ENCODE peak calls at places on chromosomes 7 and 10, in nine cellular contexts. H is RWPE1; Y is neural crest cell; P is dermis microvascular lymphatic vessel endothelial cell; B is HCT116; R is iPS-NIHi11; V is activated T-cell treated with anti-CD3 and anti-CD28 coated beads for 24 hours; G is stimulated activated CD8-positive, alpha-beta memory T cell treated with anti-CD3 and anti-CD28 coated beads, Interleukin-15, amount 100 ng/mL, for 24 hours; F is occipital lobe. L is an unnamed sample.

GRCh38 chr7:30184804-30185487 is 50.2 kb downstream of the MTURN start:
- DNase-seq in H (no peak), Y (no peak), P (no peak), B (no peak), R (no peak), V (no peak), G (no peak), F (peak), L (no peak)

GRCh38 chr7:5492249-5493020 is 68.8 kb upstream of the TNRC18 start:
- DNase-seq in H (no peak), Y (no peak), P (no peak), B (no peak), R (peak), V (no peak), G (no peak), F (no peak), L (no peak)

GRCh38 chr10:22317121-22317370 is 858 bp downstream of the COMMD3 start:
- DNase-seq in H (no peak), Y (no peak), P (no peak), B (no peak), R (no peak), V (no peak), G (no peak), F (no peak), L (no peak)

GRCh38 chr7:29412912-29413311 is 150.7 kb upstream of the PRR15 start:
- DNase-seq in H (no peak), Y (no peak), P (no peak), B (no peak), R (no peak), V (no peak), G (no peak), F (no peak), L (no peak)

GRCh38 chr10:30358206-30358605 is 9.1 kb upstream of the MTPAP start:
- DNase-seq in H (no peak), Y (no peak), P (no peak), B (no peak), R (no peak), V (no peak), G (no peak), F (no peak), L (no peak)

GRCh38 chr10:34653530-34653929 is 161.6 kb downstream of the PARD3 start:
- DNase-seq in H (no peak), Y (no peak), P (no peak), B (no peak), R (no peak), V (no peak), G (no peak), F (no peak), L (no peak)

GRCh38 chr7:83105948-83106347 is 56.7 kb downstream of the PCLO start:
- DNase-seq in H (no peak), Y (no peak), P (no peak), B (no peak), R (no peak), V (no peak), G (no peak), F (no peak), L (no peak)

GRCh38 chr7:134394046-134394445 is 64.9 kb downstream of the AKR1B1 start:
- DNase-seq in H (no peak), Y (no peak), P (no peak), B (no peak), R (no peak), V (no peak), G (no peak), F (no peak), L (no peak)

GRCh38 chr10:121771957-121772356 is 155.9 kb downstream of the ATE1 start:
- DNase-seq in H (no peak), Y (no peak), P (no peak), B (no peak), R (no peak), V (no peak), G (no peak), F (no peak), L (no peak)

GRCh38 chr7:143458263-143458662 is 15.0 kb downstream of the TAS2R60 start:
- DNase-seq in H (peak), Y (no peak), P (no peak), B (no peak), R (no peak), V (no peak), G (no peak), F (no peak), L (no peak)

GRCh38 chr10:42878134-42878820 is 95.7 kb downstream of the BMS1 start:
- DNase-seq in H (no peak), Y (no peak), P (no peak), B (no peak), R (no peak), V (no peak), G (no peak), F (no peak), L (no peak)

GRCh38 chr10:133071801-133072595 is 15.7 kb upstream of the ADGRA1 start:
- DNase-seq in H (no peak), Y (no peak), P (no peak), B (no peak), R (no peak), V (no peak), G (no peak), F (no peak), L (no peak)

GRCh38 chr7:28383949-28384348 is 28.4 kb upstream of the CREB5 start:
- DNase-seq in H (no peak), Y (no peak), P (no peak), B (no peak), R (no peak), V (no peak), G (no peak), F (no peak), L (no peak)

GRCh38 chr7:19113855-19114590 is 3.4 kb downstream of the TWIST1 start:
- DNase-seq in H (peak), Y (no peak), P (no peak), B (no peak), R (no peak), V (no peak), G (no peak), F (no peak), L (no peak)

GRCh38 chr10:12221323-12222298 is 25.6 kb downstream of the CDC123 start:
- DNase-seq in H (peak), Y (no peak), P (no peak), B (peak), R (peak), V (no peak), G (no peak), F (no peak), L (no peak)

GRCh38 chr10:16529853-16530252 is 8.2 kb upstream of the C1QL3 start:
- DNase-seq in H (no peak), Y (no peak), P (no peak), B (no peak), R (no peak), V (no peak), G (no peak), F (no peak), L (no peak)

GRCh38 chr10:98296514-98296913 is 28.5 kb upstream of the LOXL4 start:
- DNase-seq in H (peak), Y (no peak), P (no peak), B (no peak), R (peak), V (no peak), G (no peak), F (no peak), L (no peak)

GRCh38 chr10:70530315-70530714 is 51.7 kb downstream of the PALD1 start:
- DNase-seq in H (no peak), Y (no peak), P (no peak), B (no peak), R (no peak), V (no peak), G (no peak), F (no peak), L (no peak)

GRCh38 chr10:132298038-132298935 is 9.5 kb downstream of the STK32C start:
- DNase-seq in H (no peak), Y (no peak), P (no peak), B (no peak), R (no peak), V (no peak), G (no peak), F (no peak), L (no peak)

GRCh38 chr10:69239816-69240434 is 19.8 kb downstream of the HKDC1 start:
- DNase-seq in H (no peak), Y (no peak), P (no peak), B (no peak), R (no peak), V (no peak), G (no peak), F (no peak), L (no peak)

GRCh38 chr7:132735476-132735875 is 159.2 kb upstream of the PLXNA4 start:
- DNase-seq in H (no peak), Y (no peak), P (no peak), B (no peak), R (peak), V (no peak), G (no peak), F (no peak), L (no peak)

GRCh38 chr10:88642991-88643390 is 21.3 kb upstream of the LIPF start:
- DNase-seq in H (peak), Y (no peak), P (no peak), B (no peak), R (no peak), V (no peak), G (no peak), F (no peak), L (no peak)

GRCh38 chr7:157488966-157489365 is 152.2 kb downstream of the DNAJB6 start:
- DNase-seq in H (no peak), Y (no peak), P (no peak), B (no peak), R (no peak), V (no peak), G (no peak), F (no peak), L (no peak)

GRCh38 chr7:132518102-132518838 is 58.0 kb downstream of the PLXNA4 start:
- DNase-seq in H (peak), Y (peak), P (no peak), B (peak), R (peak), V (no peak), G (no peak), F (no peak), L (no peak)

GRCh38 chr10:132753596-132753995 is 32.4 kb downstream of the NKX6-2 start:
- DNase-seq in H (no peak), Y (no peak), P (no peak), B (no peak), R (no peak), V (no peak), G (no peak), F (no peak), L (no peak)

GRCh38 chr7:101308245-101309085 is 13.1 kb downstream of the IFT22 start:
- DNase-seq in H (peak), Y (peak), P (no peak), B (no peak), R (peak), V (peak), G (no peak), F (no peak), L (no peak)

GRCh38 chr10:132433671-132434340 is 36.8 kb downstream of the PWWP2B start:
- DNase-seq in H (no peak), Y (no peak), P (no peak), B (no peak), R (no peak), V (no peak), G (no peak), F (no peak), L (no peak)

GRCh38 chr7:42314696-42315095 is 77.7 kb upstream of the GLI3 start:
- DNase-seq in H (no peak), Y (no peak), P (no peak), B (no peak), R (no peak), V (no peak), G (no peak), F (no peak), L (no peak)